ENCODE peak calls at places on chromosomes 11 and 22, in seven cellular contexts. One of them, this sample, is unnamed.
A peak's percentile ranks its signal among the peaks of the same experiment; 100 is the strongest.

GRCh38 chr22:36914383-36914752 is 940 bp downstream of the CSF2RB start:
- ATAC-seq in T-helper 17 cell: no peak
- ATAC-seq in activated naive CD4-positive, alpha-beta T cell treated with anti-CD3 and anti-CD28 coated beads, Interleukin-2, amount 50 U/mL, for 72 hours: no peak
- ATAC-seq in activated CD8-positive, alpha-beta T cell treated with anti-CD3 and anti-CD28 coated beads, Interleukin-2, amount 10 ng/mL, durations not matched to agents 7 days and 5 days: no peak
- ATAC-seq in pancreas: no peak
- ATAC-seq in activated T-cell treated with anti-CD3 and anti-CD28 coated beads, Interleukin-2, amount 50 U/mL, for 4 hours: no peak
- ATAC-seq in heart right ventricle: no peak
- ATAC-seq in this sample: no peak

GRCh38 chr11:117010808-117011540 is 87.3 kb downstream of the SIK3 start:
- ATAC-seq in activated T-cell treated with anti-CD3 and anti-CD28 coated beads, Interleukin-2, amount 50 U/mL, for 4 hours: peak; percentile 93
- ATAC-seq in heart right ventricle: no peak
- ATAC-seq in pancreas: peak; percentile 43
- ATAC-seq in activated naive CD4-positive, alpha-beta T cell treated with anti-CD3 and anti-CD28 coated beads, Interleukin-2, amount 50 U/mL, for 72 hours: peak; percentile 88
- ATAC-seq in activated CD8-positive, alpha-beta T cell treated with anti-CD3 and anti-CD28 coated beads, Interleukin-2, amount 10 ng/mL, durations not matched to agents 7 days and 5 days: peak; percentile 33
- ATAC-seq in T-helper 17 cell: peak; percentile 12
- ATAC-seq in this sample: peak; percentile 96

GRCh38 chr11:64060861-64061444 is 25.2 kb downstream of the FLRT1 start:
- ATAC-seq in activated T-cell treated with anti-CD3 and anti-CD28 coated beads, Interleukin-2, amount 50 U/mL, for 4 hours: peak; percentile 82
- ATAC-seq in activated CD8-positive, alpha-beta T cell treated with anti-CD3 and anti-CD28 coated beads, Interleukin-2, amount 10 ng/mL, durations not matched to agents 7 days and 5 days: peak; percentile 83
- ATAC-seq in T-helper 17 cell: peak; percentile 85
- ATAC-seq in pancreas: peak; percentile 50
- ATAC-seq in activated naive CD4-positive, alpha-beta T cell treated with anti-CD3 and anti-CD28 coated beads, Interleukin-2, amount 50 U/mL, for 72 hours: peak; percentile 73
- ATAC-seq in heart right ventricle: peak; percentile 44
- ATAC-seq in this sample: peak; percentile 53

GRCh38 chr11:88543902-88544655 is 206.5 kb upstream of the CTSC start:
- ATAC-seq in pancreas: peak; percentile 100
- ATAC-seq in activated T-cell treated with anti-CD3 and anti-CD28 coated beads, Interleukin-2, amount 50 U/mL, for 4 hours: peak; percentile 98
- ATAC-seq in activated naive CD4-positive, alpha-beta T cell treated with anti-CD3 and anti-CD28 coated beads, Interleukin-2, amount 50 U/mL, for 72 hours: peak; percentile 95
- ATAC-seq in T-helper 17 cell: peak; percentile 99
- ATAC-seq in activated CD8-positive, alpha-beta T cell treated with anti-CD3 and anti-CD28 coated beads, Interleukin-2, amount 10 ng/mL, durations not matched to agents 7 days and 5 days: peak; percentile 100
- ATAC-seq in heart right ventricle: peak; percentile 97
- ATAC-seq in this sample: peak; percentile 100

GRCh38 chr22:26516503-26516902 is 4.2 kb upstream of the TFIP11 start:
- ATAC-seq in activated naive CD4-positive, alpha-beta T cell treated with anti-CD3 and anti-CD28 coated beads, Interleukin-2, amount 50 U/mL, for 72 hours: no peak
- ATAC-seq in heart right ventricle: no peak
- ATAC-seq in T-helper 17 cell: no peak
- ATAC-seq in activated CD8-positive, alpha-beta T cell treated with anti-CD3 and anti-CD28 coated beads, Interleukin-2, amount 10 ng/mL, durations not matched to agents 7 days and 5 days: no peak
- ATAC-seq in activated T-cell treated with anti-CD3 and anti-CD28 coated beads, Interleukin-2, amount 50 U/mL, for 4 hours: no peak
- ATAC-seq in pancreas: no peak
- ATAC-seq in this sample: no peak

GRCh38 chr22:18013436-18013835 is 10.9 kb downstream of the MICAL3 start:
- ATAC-seq in heart right ventricle: no peak
- ATAC-seq in T-helper 17 cell: no peak
- ATAC-seq in activated T-cell treated with anti-CD3 and anti-CD28 coated beads, Interleukin-2, amount 50 U/mL, for 4 hours: no peak
- ATAC-seq in pancreas: no peak
- ATAC-seq in activated naive CD4-positive, alpha-beta T cell treated with anti-CD3 and anti-CD28 coated beads, Interleukin-2, amount 50 U/mL, for 72 hours: no peak
- ATAC-seq in activated CD8-positive, alpha-beta T cell treated with anti-CD3 and anti-CD28 coated beads, Interleukin-2, amount 10 ng/mL, durations not matched to agents 7 days and 5 days: no peak
- ATAC-seq in this sample: no peak

GRCh38 chr11:12864316-12865156 is 144.6 kb upstream of the RASSF10 start:
- ATAC-seq in activated CD8-positive, alpha-beta T cell treated with anti-CD3 and anti-CD28 coated beads, Interleukin-2, amount 10 ng/mL, durations not matched to agents 7 days and 5 days: no peak
- ATAC-seq in activated naive CD4-positive, alpha-beta T cell treated with anti-CD3 and anti-CD28 coated beads, Interleukin-2, amount 50 U/mL, for 72 hours: no peak
- ATAC-seq in T-helper 17 cell: no peak
- ATAC-seq in activated T-cell treated with anti-CD3 and anti-CD28 coated beads, Interleukin-2, amount 50 U/mL, for 4 hours: no peak
- ATAC-seq in heart right ventricle: no peak
- ATAC-seq in pancreas: peak; percentile 84
- ATAC-seq in this sample: peak; percentile 53

GRCh38 chr22:40312050-40312449 is 34.2 kb upstream of the ADSL start:
- ATAC-seq in pancreas: no peak
- ATAC-seq in heart right ventricle: no peak
- ATAC-seq in activated naive CD4-positive, alpha-beta T cell treated with anti-CD3 and anti-CD28 coated beads, Interleukin-2, amount 50 U/mL, for 72 hours: no peak
- ATAC-seq in T-helper 17 cell: no peak
- ATAC-seq in activated T-cell treated with anti-CD3 and anti-CD28 coated beads, Interleukin-2, amount 50 U/mL, for 4 hours: no peak
- ATAC-seq in activated CD8-positive, alpha-beta T cell treated with anti-CD3 and anti-CD28 coated beads, Interleukin-2, amount 10 ng/mL, durations not matched to agents 7 days and 5 days: no peak
- ATAC-seq in this sample: no peak

GRCh38 chr11:6654281-6655019 is 1.2 kb downstream of the DCHS1 start:
- ATAC-seq in activated T-cell treated with anti-CD3 and anti-CD28 coated beads, Interleukin-2, amount 50 U/mL, for 4 hours: peak; percentile 6
- ATAC-seq in heart right ventricle: peak; percentile 59
- ATAC-seq in activated CD8-positive, alpha-beta T cell treated with anti-CD3 and anti-CD28 coated beads, Interleukin-2, amount 10 ng/mL, durations not matched to agents 7 days and 5 days: no peak
- ATAC-seq in T-helper 17 cell: peak; percentile 17
- ATAC-seq in pancreas: peak; percentile 40
- ATAC-seq in activated naive CD4-positive, alpha-beta T cell treated with anti-CD3 and anti-CD28 coated beads, Interleukin-2, amount 50 U/mL, for 72 hours: peak; percentile 15
- ATAC-seq in this sample: no peak

This sample was measured in SK-N-SH treated with all-trans-retinoic acid at 6 μM for 48 hours.